ENCODE peak calls at places on chromosomes 1 and 21, in eight cellular contexts. X is NCI-H1930; B is activated CD8-positive, alpha-beta memory T cell treated with anti-CD3 and anti-CD28 coated beads, Interleukin-2, amount 50 U/mL, for 4 hours; P is left ventricle myocardium inferior; O is H9; Y is Daoy; K is NCI-H1694; M is activated CD4-positive, alpha-beta T cell treated with anti-CD3 and anti-CD28 coated beads, Interleukin-2, amount 10 ng/mL, durations not matched to agents 7 days and 5 days. T is an unnamed sample.

GRCh38 chr21:41564871-41565281 is 56.9 kb upstream of the TMPRSS2 start:
- DNase-seq in B (no peak), O (no peak), Y (peak; percentile 62), X (no peak), K (no peak), P (no peak), M (no peak), T (no peak)

GRCh38 chr1:12407050-12407961 is 177.5 kb downstream of the VPS13D start:
- DNase-seq in X (no peak), M (peak; percentile 24), O (no peak), P (no peak), B (no peak), Y (peak; percentile 28), K (no peak), T (no peak)

GRCh38 chr1:197521118-197521739 is 253.2 kb downstream of the CRB1 start:
- DNase-seq in M (peak; percentile 56), X (peak; percentile 15), K (peak; percentile 39), P (no peak), O (no peak), Y (peak; percentile 21), B (no peak), T (peak; percentile 63)

GRCh38 chr1:100440075-100440809 is 87.9 kb downstream of the CDC14A start:
- DNase-seq in M (peak; percentile 88), X (no peak), Y (no peak), K (no peak), P (no peak), B (peak; percentile 72), O (no peak), T (no peak)

GRCh38 chr1:232428781-232429530 is 201.0 kb downstream of the SIPA1L2 start:
- DNase-seq in M (no peak), Y (no peak), B (no peak), O (no peak), K (no peak), X (peak; percentile 66), P (no peak), T (no peak)

GRCh38 chr1:153749408-153750005 is 21.7 kb downstream of the INTS3 start:
- DNase-seq in X (peak; percentile 70), O (peak; percentile 83), K (peak; percentile 83), B (peak; percentile 77), Y (peak; percentile 79), M (peak; percentile 84), P (peak; percentile 86), T (peak; percentile 87)

GRCh38 chr1:217230412-217230811 is 400.5 kb downstream of the GPATCH2 start:
- DNase-seq in O (no peak), B (no peak), M (no peak), K (peak; percentile 49), Y (no peak), X (no peak), P (no peak), T (no peak)

GRCh38 chr1:15123298-15123697 is 30.2 kb upstream of the TMEM51 start:
- DNase-seq in M (no peak), K (no peak), Y (no peak), O (no peak), X (no peak), P (no peak), B (no peak), T (no peak)

GRCh38 chr1:31880957-31881697 is 57.0 kb downstream of the PTP4A2 start:
- DNase-seq in P (no peak), X (no peak), O (no peak), K (no peak), B (no peak), M (no peak), Y (no peak), T (peak; percentile 25)

GRCh38 chr1:207954104-207954503 is 43.2 kb upstream of the CD34 start:
- DNase-seq in M (no peak), P (no peak), O (no peak), X (no peak), Y (no peak), B (no peak), K (no peak), T (no peak)

GRCh38 chr1:32195972-32196823 is 4.2 kb upstream of the CCDC28B start:
- DNase-seq in M (peak; percentile 55), Y (no peak), P (no peak), B (no peak), O (no peak), X (no peak), K (no peak), T (no peak)

GRCh38 chr21:36429672-36430546 is 44.7 kb downstream of the CHAF1B start:
- DNase-seq in M (peak; percentile 61), B (peak; percentile 72), K (no peak), Y (peak; percentile 100), X (no peak), O (peak; percentile 75), P (peak; percentile 64), T (peak; percentile 84)

GRCh38 chr1:89257036-89257435 is 15.6 kb downstream of the GBP5 start:
- DNase-seq in Y (no peak), P (no peak), X (no peak), B (no peak), M (no peak), O (no peak), K (no peak), T (no peak)

GRCh38 chr1:155979525-155980343 is 1.4 kb upstream of the ARHGEF2 start:
- DNase-seq in X (no peak), O (no peak), K (no peak), Y (no peak), M (no peak), P (peak; percentile 60), B (no peak), T (no peak)

GRCh38 chr1:2979191-2980072 is 41.8 kb upstream of the ACTRT2 start:
- DNase-seq in P (peak; percentile 10), O (no peak), X (no peak), Y (no peak), M (no peak), B (no peak), K (no peak), T (peak; percentile 54)

GRCh38 chr1:201783067-201783466 is 45.9 kb upstream of the IPO9 start:
- DNase-seq in B (no peak), M (no peak), K (no peak), O (no peak), Y (no peak), P (no peak), X (no peak), T (no peak)

GRCh38 chr1:94265011-94265422 is 27.6 kb upstream of the ARHGAP29 start:
- DNase-seq in Y (no peak), O (no peak), P (no peak), X (no peak), M (no peak), K (no peak), B (no peak), T (no peak)

GRCh38 chr1:154346276-154346914 is 21.1 kb downstream of the ATP8B2 start:
- DNase-seq in K (no peak), X (no peak), Y (no peak), P (no peak), B (no peak), M (no peak), O (no peak), T (no peak)

T was measured in natural killer cell treated with Interleukin-12 subunit alpha and Interleukin-12 subunit beta and Interleukin-15 and Interleukin-18, amount 100 ng/mL, for 72 hours.